ENCODE peak calls at places on chromosomes 2 and 18, in four cellular contexts. A, C, S and Z are unnamed samples.

GRCh38 chr18:42274488-42275137 is 319.6 kb downstream of the PIK3C3 start:
- DNase-seq in S (peak; percentile 21), A (no peak), C (peak; percentile 30), Z (no peak)

GRCh38 chr2:236544362-236544761 is 25.3 kb upstream of the ACKR3 start:
- DNase-seq in S (no peak), A (no peak), C (no peak), Z (no peak)

GRCh38 chr2:157751462-157752058 is 122.9 kb upstream of the ACVR1C start:
- DNase-seq in C (peak; percentile 10), A (peak; percentile 15), S (no peak), Z (no peak)

GRCh38 chr18:36828157-36828629 is 609 bp downstream of the TPGS2 start:
- DNase-seq in A (peak; percentile 49), C (peak; percentile 78), S (peak; percentile 55), Z (peak; percentile 48)

GRCh38 chr2:68196120-68196716 is 38.5 kb downstream of the PNO1 start:
- DNase-seq in C (peak; percentile 68), S (peak; percentile 40), A (peak; percentile 33), Z (no peak)

GRCh38 chr2:150042844-150043503 is 444.5 kb downstream of the RND3 start:
- DNase-seq in C (no peak), A (no peak), S (peak; percentile 8), Z (no peak)

GRCh38 chr2:100865819-100866462 is 46.0 kb downstream of the NPAS2 start:
- DNase-seq in S (peak; percentile 54), A (no peak), C (peak; percentile 84), Z (no peak)

GRCh38 chr2:204177977-204178522 is 241.5 kb downstream of the ICOS start:
- DNase-seq in S (peak; percentile 12), C (peak; percentile 30), A (peak; percentile 68), Z (peak; percentile 35)

GRCh38 chr2:65611488-65611887 is 179.1 kb upstream of the SPRED2 start:
- DNase-seq in A (no peak), C (no peak), S (no peak), Z (no peak)

GRCh38 chr2:134718095-134718955 is 475 bp downstream of the TMEM163 start:
- DNase-seq in C (peak; percentile 10), A (no peak), S (peak; percentile 40), Z (peak; percentile 27)

GRCh38 chr18:42574871-42575270 is 540.6 kb downstream of the RIT2 start:
- DNase-seq in S (no peak), C (no peak), A (no peak), Z (no peak)

GRCh38 chr2:238771193-238771592 is 76.7 kb upstream of the TWIST2 start:
- DNase-seq in A (no peak), S (peak; percentile 46), C (peak; percentile 64), Z (no peak)

GRCh38 chr18:78875998-78876650 is 103.5 kb upstream of the SALL3 start:
- DNase-seq in S (no peak), C (no peak), A (no peak), Z (no peak)

GRCh38 chr2:15038373-15039364 is 406.2 kb downstream of the LRATD1 start:
- DNase-seq in C (no peak), A (no peak), S (no peak), Z (no peak)

GRCh38 chr2:237097911-237098702 is 12.4 kb downstream of the COPS8 start:
- DNase-seq in A (no peak), C (peak; percentile 97), S (peak; percentile 39), Z (no peak)

GRCh38 chr18:48826271-48826670 is 124.5 kb downstream of the SMAD7 start:
- DNase-seq in C (no peak), A (no peak), S (no peak), Z (no peak)

GRCh38 chr2:232502901-232503791 is 15.5 kb upstream of the ECEL1 start:
- DNase-seq in S (peak; percentile 79), C (peak; percentile 56), A (no peak), Z (peak; percentile 64)

GRCh38 chr2:29502452-29502851 is 387.2 kb downstream of the CLIP4 start:
- DNase-seq in A (no peak), S (peak; percentile 21), C (peak; percentile 48), Z (no peak)

GRCh38 chr18:47611649-47612048 is 318.8 kb downstream of the SMAD2 start:
- DNase-seq in A (no peak), C (no peak), S (no peak), Z (no peak)

GRCh38 chr2:239590995-239591915 is 190.4 kb upstream of the HDAC4 start:
- DNase-seq in C (no peak), S (no peak), A (no peak), Z (no peak)

GRCh38 chr2:9261231-9261883 is 54.7 kb downstream of the ASAP2 start:
- DNase-seq in C (peak; percentile 77), A (no peak), S (no peak), Z (no peak)

GRCh38 chr18:47881752-47882455 is 48.6 kb downstream of the SMAD2 start:
- DNase-seq in A (no peak), S (no peak), C (peak; percentile 47), Z (no peak)

GRCh38 chr2:30701782-30702181 is 105.5 kb downstream of the CAPN13 start:
- DNase-seq in A (no peak), C (peak; percentile 28), S (no peak), Z (no peak)

GRCh38 chr2:43258547-43259156 is 32.2 kb upstream of the ZFP36L2 start:
- DNase-seq in A (no peak), C (no peak), S (no peak), Z (no peak)
- H2AFZ ChIP-seq in A (no peak overlapping the region), C (no peak overlapping the region), S (no peak overlapping the region), Z (no peak overlapping the region)

GRCh38 chr2:127401757-127402695 is 14.3 kb upstream of the MAP3K2 start:
- DNase-seq in A (no peak), S (no peak), C (peak; percentile 39), Z (no peak)
- H2AFZ ChIP-seq in A (no peak overlapping the region), S (no peak overlapping the region), C (no peak overlapping the region), Z (no peak overlapping the region)

GRCh38 chr18:9824862-9825479 is 60.8 kb upstream of the TXNDC2 start:
- DNase-seq in C (no peak), A (no peak), S (no peak), Z (no peak)
- H2AFZ ChIP-seq in C (no peak overlapping the region), A (no peak overlapping the region), S (no peak overlapping the region), Z (no peak overlapping the region)

GRCh38 chr2:120769787-120770120 is 34.1 kb downstream of the GLI2 start:
- DNase-seq in A (no peak), C (no peak), S (no peak), Z (no peak)

GRCh38 chr2:120769076-120769786 is 33.6 kb downstream of the GLI2 start:
- DNase-seq in A (no peak), C (no peak), S (no peak), Z (no peak)

GRCh38 chr2:120767486-120768005 is 31.9 kb downstream of the GLI2 start:
- DNase-seq in S (no peak), C (no peak), A (no peak), Z (no peak)

GRCh38 chr2:120766758-120767351 is 31.2 kb downstream of the GLI2 start:
- DNase-seq in A (no peak), S (no peak), C (no peak), Z (no peak)

GRCh38 chr2:120768112-120769048 is 32.7 kb downstream of the GLI2 start:
- DNase-seq in S (no peak), C (no peak), A (no peak), Z (no peak)
- H2AFZ ChIP-seq in S (no peak overlapping the region), C (no peak overlapping the region), A (no peak overlapping the region), Z (no peak overlapping the region)

DNA sequence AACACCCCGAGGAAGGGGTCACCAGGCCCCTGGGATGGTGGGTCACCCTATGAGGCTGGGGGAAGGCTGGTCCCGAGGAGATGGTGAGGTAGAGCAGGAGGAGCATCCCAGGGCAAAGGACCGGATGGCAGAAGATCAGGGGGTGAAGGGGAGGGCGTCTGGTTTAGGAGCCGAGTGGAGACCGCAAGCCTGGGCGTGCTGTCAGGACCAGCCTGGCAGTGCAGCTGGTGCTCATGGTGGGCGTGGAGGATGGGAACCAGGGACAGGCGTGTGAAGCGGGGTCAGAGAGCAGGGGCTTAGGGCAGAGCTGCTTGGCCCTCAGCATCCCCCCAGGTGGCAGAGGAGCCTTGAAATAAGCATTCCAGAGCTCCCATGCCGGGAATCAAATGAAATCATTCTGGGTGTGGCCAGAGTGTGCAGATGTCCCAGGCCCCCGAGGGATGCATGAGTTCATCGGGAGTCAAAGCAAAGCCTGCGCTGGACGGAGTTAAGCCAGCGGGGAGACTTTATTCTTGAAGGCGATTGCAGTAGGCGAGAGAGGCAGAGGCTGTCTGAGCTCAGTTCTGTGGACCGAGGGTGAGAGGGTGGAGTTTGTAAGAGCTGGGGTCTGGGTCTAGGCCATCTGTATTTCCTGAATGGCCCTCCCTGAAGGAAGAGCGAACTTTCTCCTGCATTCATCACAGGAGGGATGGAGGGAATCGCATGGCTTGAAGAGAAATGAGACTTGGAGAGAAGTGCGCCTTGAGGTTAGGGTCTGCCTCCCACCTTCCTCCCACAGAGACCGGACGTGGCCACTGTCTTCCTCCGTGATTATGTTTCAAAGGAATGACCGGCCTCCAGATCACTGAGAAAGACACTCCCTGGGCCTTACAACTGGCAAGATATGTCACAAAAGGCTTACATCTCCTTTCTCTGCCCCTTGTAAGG is 33.2 kb upstream of the MBP start:
- DNase-seq in S (no peak), C (peak; percentile 96), A (no peak), Z (no peak)
- H2AFZ ChIP-seq in S (no peak overlapping the region), C (peak overlapping the region; percentile 68), A (no peak overlapping the region), Z (no peak overlapping the region)

GRCh38 chr2:25374827-25375226 is 33.1 kb upstream of the DNMT3A start:
- DNase-seq in C (no peak), A (no peak), S (no peak), Z (no peak)

GRCh38 chr2:25376750-25377621 is 35.3 kb upstream of the DNMT3A start:
- DNase-seq in A (peak; percentile 94), S (peak; percentile 96), C (peak; percentile 92), Z (peak; percentile 79)

GRCh38 chr2:25374411-25374810 is 32.7 kb upstream of the DNMT3A start:
- DNase-seq in C (no peak), A (no peak), S (no peak), Z (no peak)

GRCh38 chr2:25375371-25375988 is 33.8 kb upstream of the DNMT3A start:
- DNase-seq in C (no peak), S (no peak), A (no peak), Z (no peak)

GRCh38 chr2:25375989-25376545 is 34.3 kb upstream of the DNMT3A start:
- DNase-seq in S (no peak), C (no peak), A (no peak), Z (no peak)
- H2AFZ ChIP-seq in S (no peak overlapping the region), C (peak overlapping the region; percentile 68), A (peak overlapping the region; percentile 70), Z (peak overlapping the region; percentile 92)

GRCh38 chr18:51185075-51185474 is 12.4 kb downstream of the MEX3C start:
- DNase-seq in C (peak; percentile 22), A (no peak), S (no peak), Z (no peak)
- H2AFZ ChIP-seq in C (no peak overlapping the region), A (no peak overlapping the region), S (no peak overlapping the region), Z (no peak overlapping the region)

DNA sequence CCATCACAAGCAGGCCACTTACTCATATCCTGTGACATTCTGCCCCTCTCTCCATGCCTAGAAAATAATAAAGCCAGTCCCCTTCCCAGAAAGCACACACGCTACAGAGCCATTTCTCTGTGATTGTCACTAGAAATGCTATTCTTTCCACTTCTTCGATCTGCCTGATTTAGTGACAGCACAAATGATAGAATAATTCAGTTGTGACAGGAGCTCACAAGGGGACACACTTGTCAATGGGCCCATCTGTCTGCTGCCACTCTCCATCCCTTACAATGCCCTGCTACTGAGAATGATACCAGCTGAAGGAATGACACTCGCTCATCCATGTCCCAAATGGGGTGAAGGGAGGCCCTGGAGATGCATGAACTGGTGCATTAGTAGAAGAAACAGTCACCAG is 272.0 kb downstream of the SP3 start:
- DNase-seq in A (no peak), C (no peak), S (no peak), Z (no peak)
- H2AFZ ChIP-seq in A (no peak overlapping the region), C (no peak overlapping the region), S (no peak overlapping the region), Z (no peak overlapping the region)